ENCODE peak calls at places on chromosomes 7 and 10, in six cellular contexts. One of them, this sample, is unnamed.

GRCh38 chr10:71978476-71978875 is 14.3 kb downstream of the CHST3 start:
- DNase-seq in A673: no peak
- DNase-seq in cardiac septum: no peak
- DNase-seq in K562: peak
- DNase-seq in naive thymus-derived CD8-positive, alpha-beta T cell: no peak
- DNase-seq in NCI-H1417: no peak
- DNase-seq in this sample: no peak

GRCh38 chr10:95660283-95660682 is 3.8 kb upstream of the ALDH18A1 start:
- DNase-seq in A673: no peak
- DNase-seq in cardiac septum: no peak
- DNase-seq in K562: no peak
- DNase-seq in naive thymus-derived CD8-positive, alpha-beta T cell: no peak
- DNase-seq in NCI-H1417: no peak
- DNase-seq in this sample: peak

GRCh38 chr7:138460176-138460648 is at the start of gene TRIM24:
- DNase-seq in A673: peak
- DNase-seq in cardiac septum: peak
- DNase-seq in K562: no peak
- DNase-seq in naive thymus-derived CD8-positive, alpha-beta T cell: no peak
- DNase-seq in NCI-H1417: no peak
- DNase-seq in this sample: peak

GRCh38 chr10:19845963-19846362 is 29.7 kb downstream of the PLXDC2 start:
- DNase-seq in A673: no peak
- DNase-seq in cardiac septum: no peak
- DNase-seq in K562: no peak
- DNase-seq in naive thymus-derived CD8-positive, alpha-beta T cell: no peak
- DNase-seq in NCI-H1417: no peak
- DNase-seq in this sample: no peak

GRCh38 chr7:53518319-53518718 is 482.9 kb downstream of the POM121L12 start:
- DNase-seq in A673: no peak
- DNase-seq in cardiac septum: no peak
- DNase-seq in K562: no peak
- DNase-seq in naive thymus-derived CD8-positive, alpha-beta T cell: no peak
- DNase-seq in NCI-H1417: no peak
- DNase-seq in this sample: no peak

GRCh38 chr7:117085275-117085674 is 132.0 kb downstream of the ST7 start:
- DNase-seq in A673: no peak
- DNase-seq in cardiac septum: no peak
- DNase-seq in K562: no peak
- DNase-seq in naive thymus-derived CD8-positive, alpha-beta T cell: no peak
- DNase-seq in NCI-H1417: peak
- DNase-seq in this sample: no peak

GRCh38 chr10:112985701-112986510 is 35.9 kb downstream of the TCF7L2 start:
- DNase-seq in A673: no peak
- DNase-seq in cardiac septum: no peak
- DNase-seq in K562: no peak
- DNase-seq in naive thymus-derived CD8-positive, alpha-beta T cell: no peak
- DNase-seq in NCI-H1417: no peak
- DNase-seq in this sample: no peak

GRCh38 chr10:98472171-98472570 is 25.4 kb upstream of the HPS1 start:
- DNase-seq in A673: no peak
- DNase-seq in cardiac septum: no peak
- DNase-seq in K562: no peak
- DNase-seq in naive thymus-derived CD8-positive, alpha-beta T cell: no peak
- DNase-seq in NCI-H1417: peak
- DNase-seq in this sample: no peak

GRCh38 chr7:142883571-142884284 is 1.8 kb downstream of the TRPV6 start:
- DNase-seq in A673: no peak
- DNase-seq in cardiac septum: peak
- DNase-seq in K562: no peak
- DNase-seq in naive thymus-derived CD8-positive, alpha-beta T cell: no peak
- DNase-seq in NCI-H1417: no peak
- DNase-seq in this sample: no peak

GRCh38 chr10:15068802-15069201 is 19.8 kb downstream of the ACBD7 start:
- DNase-seq in A673: no peak
- DNase-seq in cardiac septum: no peak
- DNase-seq in K562: no peak
- DNase-seq in naive thymus-derived CD8-positive, alpha-beta T cell: no peak
- DNase-seq in NCI-H1417: no peak
- DNase-seq in this sample: no peak

GRCh38 chr7:105932835-105933477 is 30.1 kb upstream of the CDHR3 start:
- DNase-seq in A673: peak
- DNase-seq in cardiac septum: no peak
- DNase-seq in K562: no peak
- DNase-seq in naive thymus-derived CD8-positive, alpha-beta T cell: no peak
- DNase-seq in NCI-H1417: no peak
- DNase-seq in this sample: no peak

GRCh38 chr7:91694221-91694856 is 186.2 kb downstream of the MTERF1 start:
- DNase-seq in A673: no peak
- DNase-seq in cardiac septum: no peak
- DNase-seq in K562: no peak
- DNase-seq in naive thymus-derived CD8-positive, alpha-beta T cell: no peak
- DNase-seq in NCI-H1417: no peak
- DNase-seq in this sample: no peak

GRCh38 chr10:58319599-58319998 is 15.2 kb upstream of the UBE2D1 start:
- DNase-seq in A673: no peak
- DNase-seq in cardiac septum: no peak
- DNase-seq in K562: no peak
- DNase-seq in naive thymus-derived CD8-positive, alpha-beta T cell: no peak
- DNase-seq in NCI-H1417: peak
- DNase-seq in this sample: no peak

GRCh38 chr10:132611026-132611910 is 73.7 kb downstream of the INPP5A start:
- DNase-seq in A673: no peak
- DNase-seq in cardiac septum: peak
- DNase-seq in K562: no peak
- DNase-seq in naive thymus-derived CD8-positive, alpha-beta T cell: no peak
- DNase-seq in NCI-H1417: no peak
- DNase-seq in this sample: no peak

GRCh38 chr7:85730016-85730415 is 543.2 kb upstream of the SEMA3D start:
- DNase-seq in A673: no peak
- DNase-seq in cardiac septum: no peak
- DNase-seq in K562: no peak
- DNase-seq in naive thymus-derived CD8-positive, alpha-beta T cell: no peak
- DNase-seq in NCI-H1417: no peak
- DNase-seq in this sample: no peak

GRCh38 chr10:101629781-101630419 is 41.8 kb downstream of the DPCD start:
- DNase-seq in A673: no peak
- DNase-seq in cardiac septum: peak
- DNase-seq in K562: no peak
- DNase-seq in naive thymus-derived CD8-positive, alpha-beta T cell: no peak
- DNase-seq in NCI-H1417: no peak
- DNase-seq in this sample: no peak

GRCh38 chr10:111084346-111085255 is 7.8 kb downstream of the ADRA2A start:
- DNase-seq in A673: no peak
- DNase-seq in cardiac septum: peak
- DNase-seq in K562: no peak
- DNase-seq in naive thymus-derived CD8-positive, alpha-beta T cell: no peak
- DNase-seq in NCI-H1417: no peak
- DNase-seq in this sample: no peak

GRCh38 chr10:127033569-127034175 is 128.4 kb downstream of the DOCK1 start:
- DNase-seq in A673: no peak
- DNase-seq in cardiac septum: no peak
- DNase-seq in K562: no peak
- DNase-seq in naive thymus-derived CD8-positive, alpha-beta T cell: no peak
- DNase-seq in NCI-H1417: no peak
- DNase-seq in this sample: no peak

GRCh38 chr10:11515596-11516418 is 95.6 kb downstream of the USP6NL start:
- DNase-seq in A673: peak
- DNase-seq in cardiac septum: no peak
- DNase-seq in K562: peak
- DNase-seq in naive thymus-derived CD8-positive, alpha-beta T cell: peak
- DNase-seq in NCI-H1417: peak
- DNase-seq in this sample: peak

GRCh38 chr7:2157473-2158279 is 75.1 kb downstream of the MAD1L1 start:
- DNase-seq in A673: peak
- DNase-seq in cardiac septum: peak
- DNase-seq in K562: no peak
- DNase-seq in naive thymus-derived CD8-positive, alpha-beta T cell: no peak
- DNase-seq in NCI-H1417: peak
- DNase-seq in this sample: peak

GRCh38 chr10:52212062-52212461 is 102.0 kb upstream of the DKK1 start:
- DNase-seq in A673: no peak
- DNase-seq in cardiac septum: no peak
- DNase-seq in K562: no peak
- DNase-seq in naive thymus-derived CD8-positive, alpha-beta T cell: no peak
- DNase-seq in NCI-H1417: no peak
- DNase-seq in this sample: no peak

GRCh38 chr7:84642611-84643010 is 448.0 kb upstream of the SEMA3A start:
- DNase-seq in A673: no peak
- DNase-seq in cardiac septum: no peak
- DNase-seq in K562: no peak
- DNase-seq in naive thymus-derived CD8-positive, alpha-beta T cell: no peak
- DNase-seq in NCI-H1417: no peak
- DNase-seq in this sample: no peak

GRCh38 chr7:93147358-93147757 is 827 bp downstream of the SAMD9L start:
- DNase-seq in A673: peak
- DNase-seq in cardiac septum: no peak
- DNase-seq in K562: peak
- DNase-seq in naive thymus-derived CD8-positive, alpha-beta T cell: peak
- DNase-seq in NCI-H1417: peak
- DNase-seq in this sample: peak

GRCh38 chr10:25047902-25048301 is 31.5 kb downstream of the THNSL1 start:
- DNase-seq in A673: no peak
- DNase-seq in cardiac septum: no peak
- DNase-seq in K562: peak
- DNase-seq in naive thymus-derived CD8-positive, alpha-beta T cell: no peak
- DNase-seq in NCI-H1417: no peak
- DNase-seq in this sample: no peak

GRCh38 chr7:3861941-3862340 is 560.9 kb downstream of the SDK1 start:
- DNase-seq in A673: peak
- DNase-seq in cardiac septum: no peak
- DNase-seq in K562: no peak
- DNase-seq in naive thymus-derived CD8-positive, alpha-beta T cell: no peak
- DNase-seq in NCI-H1417: peak
- DNase-seq in this sample: peak

GRCh38 chr7:105277341-105277740 is 111.4 kb downstream of the SRPK2 start:
- DNase-seq in A673: no peak
- DNase-seq in cardiac septum: no peak
- DNase-seq in K562: no peak
- DNase-seq in naive thymus-derived CD8-positive, alpha-beta T cell: no peak
- DNase-seq in NCI-H1417: no peak
- DNase-seq in this sample: no peak

GRCh38 chr7:95686109-95686508 is 86.2 kb upstream of the DYNC1I1 start:
- DNase-seq in A673: peak
- DNase-seq in cardiac septum: no peak
- DNase-seq in K562: no peak
- DNase-seq in naive thymus-derived CD8-positive, alpha-beta T cell: no peak
- DNase-seq in NCI-H1417: peak
- DNase-seq in this sample: peak

GRCh38 chr7:130095812-130096211 is 25.5 kb downstream of the KLHDC10 start:
- DNase-seq in A673: no peak
- DNase-seq in cardiac septum: no peak
- DNase-seq in K562: no peak
- DNase-seq in naive thymus-derived CD8-positive, alpha-beta T cell: no peak
- DNase-seq in NCI-H1417: peak
- DNase-seq in this sample: no peak

GRCh38 chr10:102492983-102493382 is 9.5 kb downstream of the ACTR1A start:
- DNase-seq in A673: no peak
- DNase-seq in cardiac septum: no peak
- DNase-seq in K562: no peak
- DNase-seq in naive thymus-derived CD8-positive, alpha-beta T cell: no peak
- DNase-seq in NCI-H1417: peak
- DNase-seq in this sample: peak

GRCh38 chr7:64999165-65000004 is 7.1 kb downstream of the ERV3-1 start:
- DNase-seq in A673: peak
- DNase-seq in cardiac septum: no peak
- DNase-seq in K562: peak
- DNase-seq in naive thymus-derived CD8-positive, alpha-beta T cell: no peak
- DNase-seq in NCI-H1417: no peak
- DNase-seq in this sample: peak

GRCh38 chr7:136018104-136018503 is 40.9 kb upstream of the MTPN start:
- DNase-seq in A673: no peak
- DNase-seq in cardiac septum: no peak
- DNase-seq in K562: no peak
- DNase-seq in naive thymus-derived CD8-positive, alpha-beta T cell: no peak
- DNase-seq in NCI-H1417: no peak
- DNase-seq in this sample: no peak

GRCh38 chr10:72309290-72310240 is 35.8 kb downstream of the DDIT4 start:
- DNase-seq in A673: no peak
- DNase-seq in cardiac septum: no peak
- DNase-seq in K562: no peak
- DNase-seq in naive thymus-derived CD8-positive, alpha-beta T cell: no peak
- DNase-seq in NCI-H1417: peak
- DNase-seq in this sample: no peak

GRCh38 chr10:78976825-78977760 is 91.7 kb upstream of the ZMIZ1 start:
- DNase-seq in A673: no peak
- DNase-seq in cardiac septum: no peak
- DNase-seq in K562: no peak
- DNase-seq in naive thymus-derived CD8-positive, alpha-beta T cell: no peak
- DNase-seq in NCI-H1417: no peak
- DNase-seq in this sample: no peak

GRCh38 chr10:4183761-4184261 is 398.8 kb upstream of the KLF6 start:
- DNase-seq in A673: no peak
- DNase-seq in cardiac septum: no peak
- DNase-seq in K562: no peak
- DNase-seq in naive thymus-derived CD8-positive, alpha-beta T cell: no peak
- DNase-seq in NCI-H1417: no peak
- DNase-seq in this sample: no peak

This sample was measured in thyroid gland.